ENCODE peak calls at places on chromosomes 11 and 22, in five cellular contexts. One of them, this sample, is unnamed.

GRCh38 chr11:43686207-43686606 is 5.7 kb downstream of the HSD17B12 start:
- DNase-seq in breast epithelium: no peak
- DNase-seq in HCT116: no peak
- DNase-seq in BJ: no peak
- DNase-seq in colonic mucosa: no peak
- DNase-seq in this sample: no peak

GRCh38 chr11:122393209-122393850 is 262.2 kb upstream of the UBASH3B start:
- DNase-seq in breast epithelium: no peak
- DNase-seq in HCT116: no peak
- DNase-seq in BJ: no peak
- DNase-seq in colonic mucosa: no peak
- DNase-seq in this sample: no peak

GRCh38 chr11:241634-242033 is 4.9 kb downstream of the PSMD13 start:
- DNase-seq in breast epithelium: no peak
- DNase-seq in HCT116: no peak
- DNase-seq in BJ: no peak
- DNase-seq in colonic mucosa: no peak
- DNase-seq in this sample: no peak

GRCh38 chr11:124676386-124676785 is 2.7 kb downstream of the SPA17 start:
- DNase-seq in breast epithelium: no peak
- DNase-seq in HCT116: no peak
- DNase-seq in BJ: no peak
- DNase-seq in colonic mucosa: peak; percentile 64
- DNase-seq in this sample: no peak

GRCh38 chr11:1870326-1870696 is 17.4 kb downstream of the LSP1 start:
- DNase-seq in breast epithelium: no peak
- DNase-seq in HCT116: no peak
- DNase-seq in BJ: no peak
- DNase-seq in colonic mucosa: no peak
- DNase-seq in this sample: no peak

GRCh38 chr11:66069715-66070603 is at the start of gene PACS1:
- DNase-seq in breast epithelium: peak; percentile 60
- DNase-seq in HCT116: no peak
- DNase-seq in BJ: peak; percentile 26
- DNase-seq in colonic mucosa: peak; percentile 72
- DNase-seq in this sample: no peak

GRCh38 chr11:127965947-127966668 is 621.2 kb downstream of the ETS1 start:
- DNase-seq in breast epithelium: no peak
- DNase-seq in HCT116: no peak
- DNase-seq in BJ: peak; percentile 22
- DNase-seq in colonic mucosa: no peak
- DNase-seq in this sample: no peak

GRCh38 chr11:79617561-79617960 is 176.7 kb upstream of the TENM4 start:
- DNase-seq in breast epithelium: no peak
- DNase-seq in HCT116: no peak
- DNase-seq in BJ: no peak
- DNase-seq in colonic mucosa: no peak
- DNase-seq in this sample: no peak

GRCh38 chr11:77090046-77090372 is 12.6 kb upstream of the OMP start:
- DNase-seq in breast epithelium: no peak
- DNase-seq in HCT116: no peak
- DNase-seq in BJ: no peak
- DNase-seq in colonic mucosa: no peak
- DNase-seq in this sample: no peak

GRCh38 chr11:111206472-111206871 is 39.1 kb upstream of the POU2AF2 start:
- DNase-seq in breast epithelium: no peak
- DNase-seq in HCT116: no peak
- DNase-seq in BJ: peak; percentile 36
- DNase-seq in colonic mucosa: no peak
- DNase-seq in this sample: no peak

GRCh38 chr22:23305922-23306374 is 125.6 kb downstream of the BCR start:
- DNase-seq in breast epithelium: peak; percentile 55
- DNase-seq in HCT116: no peak
- DNase-seq in BJ: no peak
- DNase-seq in colonic mucosa: no peak
- DNase-seq in this sample: peak; percentile 94

GRCh38 chr11:57214494-57214893 is 22.6 kb downstream of the APLNR start:
- DNase-seq in breast epithelium: no peak
- DNase-seq in HCT116: no peak
- DNase-seq in BJ: peak; percentile 45
- DNase-seq in colonic mucosa: no peak
- DNase-seq in this sample: no peak

GRCh38 chr11:31509412-31510345 is at the start of the genes ELP4 and IMMP1L:
- DNase-seq in breast epithelium: peak; percentile 98
- DNase-seq in HCT116: peak; percentile 95
- DNase-seq in BJ: peak; percentile 76
- DNase-seq in colonic mucosa: peak; percentile 98
- DNase-seq in this sample: peak; percentile 98

GRCh38 chr11:35338928-35339327 is 80.4 kb downstream of the SLC1A2 start:
- DNase-seq in breast epithelium: no peak
- DNase-seq in HCT116: no peak
- DNase-seq in BJ: no peak
- DNase-seq in colonic mucosa: no peak
- DNase-seq in this sample: no peak

GRCh38 chr11:79439893-79440450 is 858 bp downstream of the TENM4 start:
- DNase-seq in breast epithelium: peak; percentile 51
- DNase-seq in HCT116: no peak
- DNase-seq in BJ: no peak
- DNase-seq in colonic mucosa: peak; percentile 19
- DNase-seq in this sample: no peak

GRCh38 chr22:35394011-35394312 is 6.0 kb upstream of the MCM5 start:
- DNase-seq in breast epithelium: no peak
- DNase-seq in HCT116: no peak
- DNase-seq in BJ: no peak
- DNase-seq in colonic mucosa: no peak
- DNase-seq in this sample: no peak

GRCh38 chr11:72642815-72643511 is 31.3 kb downstream of the PDE2A start:
- DNase-seq in breast epithelium: no peak
- DNase-seq in HCT116: peak; percentile 32
- DNase-seq in BJ: no peak
- DNase-seq in colonic mucosa: peak; percentile 57
- DNase-seq in this sample: peak; percentile 74

GRCh38 chr11:73399159-73400090 is 23.2 kb downstream of the RELT start:
- DNase-seq in breast epithelium: no peak
- DNase-seq in HCT116: no peak
- DNase-seq in BJ: no peak
- DNase-seq in colonic mucosa: no peak
- DNase-seq in this sample: peak; percentile 58

GRCh38 chr11:92594251-92594650 is 369.6 kb downstream of the FAT3 start:
- DNase-seq in breast epithelium: no peak
- DNase-seq in HCT116: no peak
- DNase-seq in BJ: no peak
- DNase-seq in colonic mucosa: no peak
- DNase-seq in this sample: no peak

GRCh38 chr11:46917109-46918086 is 952 bp downstream of the LRP4 start:
- DNase-seq in breast epithelium: no peak
- DNase-seq in HCT116: no peak
- DNase-seq in BJ: no peak
- DNase-seq in colonic mucosa: peak; percentile 63
- DNase-seq in this sample: no peak

GRCh38 chr22:37197451-37198289 is 9.6 kb upstream of the C1QTNF6 start:
- DNase-seq in breast epithelium: peak; percentile 76
- DNase-seq in HCT116: peak; percentile 92
- DNase-seq in BJ: no peak
- DNase-seq in colonic mucosa: peak; percentile 70
- DNase-seq in this sample: no peak

GRCh38 chr11:123063396-123064267 is 1.7 kb upstream of the HSPA8 start:
- DNase-seq in breast epithelium: no peak
- DNase-seq in HCT116: no peak
- DNase-seq in BJ: no peak
- DNase-seq in colonic mucosa: peak; percentile 53
- DNase-seq in this sample: no peak

GRCh38 chr11:96278039-96278897 is 64.7 kb downstream of the MAML2 start:
- DNase-seq in breast epithelium: no peak
- DNase-seq in HCT116: no peak
- DNase-seq in BJ: no peak
- DNase-seq in colonic mucosa: no peak
- DNase-seq in this sample: no peak

GRCh38 chr11:112300094-112300786 is 39.6 kb upstream of the PLET1 start:
- DNase-seq in breast epithelium: no peak
- DNase-seq in HCT116: no peak
- DNase-seq in BJ: no peak
- DNase-seq in colonic mucosa: no peak
- DNase-seq in this sample: no peak

GRCh38 chr11:16011396-16011795 is 344.9 kb downstream of the SOX6 start:
- DNase-seq in breast epithelium: no peak
- DNase-seq in HCT116: no peak
- DNase-seq in BJ: no peak
- DNase-seq in colonic mucosa: no peak
- DNase-seq in this sample: no peak

GRCh38 chr11:34053161-34053686 is 1.7 kb downstream of the CAPRIN1 start:
- DNase-seq in breast epithelium: peak; percentile 71
- DNase-seq in HCT116: no peak
- DNase-seq in BJ: no peak
- DNase-seq in colonic mucosa: peak; percentile 86
- DNase-seq in this sample: peak; percentile 46

DNA sequence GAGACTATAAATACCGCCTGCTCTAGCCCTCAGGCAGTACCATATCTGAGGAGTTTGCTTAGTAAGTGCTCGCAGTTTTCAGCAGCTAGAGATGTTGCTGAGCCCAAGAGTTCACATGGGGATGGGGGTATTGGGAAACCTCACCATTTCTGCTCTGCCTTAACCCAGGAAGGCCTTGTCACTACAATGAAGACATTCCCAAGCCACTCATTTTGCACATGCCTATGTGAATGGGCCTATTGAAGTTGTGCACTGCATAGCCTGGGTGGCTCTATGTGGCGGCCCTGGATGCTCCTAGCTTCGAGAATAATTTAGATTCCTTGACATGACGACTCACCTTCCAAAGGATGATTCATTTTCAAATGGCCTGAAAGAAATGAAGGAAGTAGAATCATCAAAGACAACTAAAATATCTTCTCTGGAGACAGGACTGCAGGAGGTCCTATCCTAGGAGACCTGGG is 163.4 kb downstream of the ADAMTS15 start:
- DNase-seq in breast epithelium: no peak
- DNase-seq in HCT116: no peak
- DNase-seq in BJ: peak; percentile 86
- DNase-seq in colonic mucosa: no peak
- DNase-seq in this sample: no peak
- H3K4me3 ChIP-seq in breast epithelium: no peak overlapping the region
- H3K4me3 ChIP-seq in HCT116: no peak overlapping the region
- H3K4me3 ChIP-seq in BJ: no peak overlapping the region
- H3K4me3 ChIP-seq in colonic mucosa: no peak overlapping the region
- H3K4me3 ChIP-seq in this sample: no peak overlapping the region

GRCh38 chr11:118956847-118957469 is 860 bp downstream of the UPK2 start:
- DNase-seq in breast epithelium: no peak
- DNase-seq in HCT116: no peak
- DNase-seq in BJ: no peak
- DNase-seq in colonic mucosa: no peak
- DNase-seq in this sample: no peak

GRCh38 chr11:118957968-118958367 is 1.9 kb downstream of the UPK2 start:
- DNase-seq in breast epithelium: no peak
- DNase-seq in HCT116: no peak
- DNase-seq in BJ: no peak
- DNase-seq in colonic mucosa: no peak
- DNase-seq in this sample: no peak

GRCh38 chr11:118956094-118956846 is at the start of gene UPK2:
- DNase-seq in breast epithelium: peak; percentile 90
- DNase-seq in HCT116: peak; percentile 78
- DNase-seq in BJ: no peak
- DNase-seq in colonic mucosa: peak; percentile 90
- DNase-seq in this sample: peak; percentile 93

GRCh38 chr11:118958577-118958976 is 2.5 kb downstream of the UPK2 start:
- DNase-seq in breast epithelium: no peak
- DNase-seq in HCT116: no peak
- DNase-seq in BJ: no peak
- DNase-seq in colonic mucosa: no peak
- DNase-seq in this sample: no peak

GRCh38 chr11:118957549-118957948 is 1.5 kb downstream of the UPK2 start:
- DNase-seq in breast epithelium: no peak
- DNase-seq in HCT116: no peak
- DNase-seq in BJ: no peak
- DNase-seq in colonic mucosa: no peak
- DNase-seq in this sample: no peak
- H3K27me3 ChIP-seq in breast epithelium: no peaks in the 10 kb centered on the region
- H3K27me3 ChIP-seq in HCT116: no peaks in the 10 kb centered on the region
- H3K27me3 ChIP-seq in BJ: peaks cover 16% of the 10 kb centered on the region
- H3K27me3 ChIP-seq in colonic mucosa: no peaks in the 10 kb centered on the region
- H3K27me3 ChIP-seq in this sample: no peaks in the 10 kb centered on the region

DNA sequence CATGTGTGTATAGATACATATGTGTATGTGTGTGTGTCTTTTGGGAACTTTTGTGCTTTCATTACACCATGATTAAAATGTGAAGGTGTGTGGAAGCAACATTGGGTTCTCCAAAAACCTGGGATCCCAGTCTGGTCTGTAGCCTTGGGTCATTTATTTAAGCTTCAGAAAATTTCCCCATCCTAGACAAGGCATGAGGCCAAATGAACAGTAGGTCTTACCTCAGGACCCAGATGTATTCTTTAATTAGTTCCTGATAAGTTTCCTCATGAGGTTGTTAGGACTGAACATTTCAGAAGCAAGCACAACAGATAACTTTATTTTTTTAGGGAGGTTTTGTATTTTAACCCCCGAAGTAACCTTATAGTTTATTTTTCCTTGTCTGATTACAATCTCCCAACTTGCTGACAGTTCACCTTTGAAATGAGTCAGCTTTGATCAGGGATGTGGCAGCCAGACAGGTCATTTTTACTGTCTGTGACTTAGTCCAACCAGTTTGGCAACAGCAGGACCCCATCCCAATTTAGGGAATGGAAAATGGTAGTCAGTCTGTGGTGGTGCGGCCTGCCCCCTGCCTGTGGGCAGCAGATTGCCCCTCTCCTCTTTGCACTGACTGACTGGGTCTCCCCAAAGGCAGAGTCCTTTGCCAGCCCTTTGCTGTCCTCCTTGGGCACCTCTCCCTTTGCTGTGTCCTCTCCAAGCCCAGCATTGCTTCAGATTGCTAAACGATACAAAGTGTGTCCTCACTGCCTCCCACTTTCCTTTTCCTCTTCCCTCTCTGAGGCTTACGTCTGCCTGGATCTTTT is 88.3 kb downstream of the NAV2 start:
- DNase-seq in breast epithelium: no peak
- DNase-seq in HCT116: no peak
- DNase-seq in BJ: no peak
- DNase-seq in colonic mucosa: no peak
- DNase-seq in this sample: no peak
- TF ChIP-seq CTCF in breast epithelium: no peak
- TF ChIP-seq CTCF in HCT116: peak; percentile 21
- TF ChIP-seq CTCF in BJ: peak; percentile 4
- TF ChIP-seq CTCF in colonic mucosa: no peak
- TF ChIP-seq CTCF in this sample: no peak

GRCh38 chr11:64841592-64842365 is 2.7 kb downstream of the CDC42BPG start:
- DNase-seq in breast epithelium: no peak
- DNase-seq in HCT116: no peak
- DNase-seq in BJ: no peak
- DNase-seq in colonic mucosa: no peak
- DNase-seq in this sample: no peak

GRCh38 chr11:64843971-64844329 is 503 bp downstream of the CDC42BPG start:
- DNase-seq in breast epithelium: no peak
- DNase-seq in HCT116: no peak
- DNase-seq in BJ: no peak
- DNase-seq in colonic mucosa: peak; percentile 39
- DNase-seq in this sample: no peak

GRCh38 chr11:64842851-64843841 is 1.3 kb downstream of the CDC42BPG start:
- DNase-seq in breast epithelium: peak; percentile 80
- DNase-seq in HCT116: no peak
- DNase-seq in BJ: no peak
- DNase-seq in colonic mucosa: peak; percentile 88
- DNase-seq in this sample: no peak

GRCh38 chr11:64844330-64845124 is at the start of gene CDC42BPG:
- DNase-seq in breast epithelium: peak; percentile 84
- DNase-seq in HCT116: peak; percentile 57
- DNase-seq in BJ: no peak
- DNase-seq in colonic mucosa: peak; percentile 89
- DNase-seq in this sample: no peak

GRCh38 chr11:64842366-64842759 is 2.1 kb downstream of the CDC42BPG start:
- DNase-seq in breast epithelium: no peak
- DNase-seq in HCT116: no peak
- DNase-seq in BJ: no peak
- DNase-seq in colonic mucosa: no peak
- DNase-seq in this sample: no peak
- H3K4me3 ChIP-seq in breast epithelium: peak overlapping the region; percentile 82
- H3K4me3 ChIP-seq in HCT116: peak overlapping the region; percentile 95
- H3K4me3 ChIP-seq in BJ: no peak overlapping the region
- H3K4me3 ChIP-seq in colonic mucosa: no peak overlapping the region
- H3K4me3 ChIP-seq in this sample: no peak overlapping the region

This sample was measured in ascending aorta.